ENCODE peak calls at places on chromosomes 6 and 20, in nine cellular contexts. O, Y, L, R, S, I, A, E and W are unnamed samples.

GRCh38 chr6:151142676-151143075 is 97.1 kb upstream of the AKAP12 start:
- DNase-seq in O (no peak), Y (no peak), L (no peak), R (no peak), S (no peak), I (no peak), A (no peak), E (no peak), W (no peak)

GRCh38 chr6:42021847-42022754 is 28.2 kb upstream of the TAF8 start:
- DNase-seq in O (no peak), Y (peak; percentile 37), L (no peak), R (no peak), S (no peak), I (peak; percentile 25), A (no peak), E (peak; percentile 93), W (no peak)

GRCh38 chr20:39533858-39534257 is 571.7 kb downstream of the DHX35 start:
- DNase-seq in O (no peak), Y (no peak), L (no peak), R (no peak), S (no peak), I (no peak), A (no peak), E (no peak), W (no peak)

GRCh38 chr6:25973923-25974555 is 11.4 kb downstream of the TRIM38 start:
- DNase-seq in O (no peak), Y (no peak), L (no peak), R (no peak), S (no peak), I (no peak), A (no peak), E (no peak), W (no peak)

GRCh38 chr20:48684501-48685041 is 143.2 kb downstream of the PREX1 start:
- DNase-seq in O (no peak), Y (peak; percentile 44), L (peak; percentile 18), R (no peak), S (no peak), I (no peak), A (no peak), E (no peak), W (no peak)

GRCh38 chr20:23362392-23363256 is 642 bp downstream of the GZF1 start:
- DNase-seq in O (peak; percentile 64), Y (peak; percentile 73), L (peak; percentile 38), R (no peak), S (no peak), I (peak; percentile 34), A (peak; percentile 49), E (peak; percentile 51), W (peak; percentile 56)

GRCh38 chr6:2244261-2245102 is 923 bp downstream of the GMDS start:
- DNase-seq in O (no peak), Y (no peak), L (peak; percentile 44), R (no peak), S (no peak), I (peak; percentile 9), A (no peak), E (no peak), W (no peak)

GRCh38 chr20:4041748-4042411 is 26.5 kb upstream of the RNF24 start:
- DNase-seq in O (peak; percentile 49), Y (peak; percentile 82), L (peak; percentile 38), R (peak; percentile 88), S (peak; percentile 95), I (peak; percentile 99), A (peak; percentile 32), E (no peak), W (no peak)

GRCh38 chr6:34179106-34179720 is 33.3 kb upstream of the GRM4 start:
- DNase-seq in O (no peak), Y (no peak), L (no peak), R (no peak), S (no peak), I (no peak), A (no peak), E (no peak), W (no peak)

GRCh38 chr6:19417713-19418112 is 419.5 kb upstream of the ID4 start:
- DNase-seq in O (no peak), Y (no peak), L (no peak), R (no peak), S (peak; percentile 90), I (no peak), A (no peak), E (no peak), W (no peak)

GRCh38 chr6:108762394-108762793 is 85.8 kb upstream of the ARMC2 start:
- DNase-seq in O (no peak), Y (no peak), L (no peak), R (no peak), S (no peak), I (no peak), A (no peak), E (no peak), W (no peak)

GRCh38 chr20:41169791-41170351 is 32.5 kb downstream of the PLCG1 start:
- DNase-seq in O (no peak), Y (no peak), L (peak; percentile 1), R (no peak), S (no peak), I (peak; percentile 40), A (peak; percentile 19), E (no peak), W (no peak)

GRCh38 chr6:1840491-1841121 is 230.9 kb downstream of the FOXC1 start:
- DNase-seq in O (no peak), Y (peak; percentile 58), L (no peak), R (no peak), S (no peak), I (no peak), A (peak; percentile 59), E (no peak), W (peak; percentile 75)

GRCh38 chr6:6700871-6701270 is 112.4 kb downstream of the LY86 start:
- DNase-seq in O (no peak), Y (no peak), L (no peak), R (no peak), S (no peak), I (no peak), A (no peak), E (no peak), W (no peak)
- H3K4me1 ChIP-seq in O (peaks cover 8% of the 10 kb centered on the region), Y (peaks cover 3% of the 10 kb centered on the region), L (peaks cover 19% of the 10 kb centered on the region), R (peaks cover 20% of the 10 kb centered on the region), S (peaks cover 22% of the 10 kb centered on the region), I (peaks cover 3% of the 10 kb centered on the region), A (peaks cover 12% of the 10 kb centered on the region), E (no peaks in the 10 kb centered on the region), W (peaks cover 10% of the 10 kb centered on the region)

DNA sequence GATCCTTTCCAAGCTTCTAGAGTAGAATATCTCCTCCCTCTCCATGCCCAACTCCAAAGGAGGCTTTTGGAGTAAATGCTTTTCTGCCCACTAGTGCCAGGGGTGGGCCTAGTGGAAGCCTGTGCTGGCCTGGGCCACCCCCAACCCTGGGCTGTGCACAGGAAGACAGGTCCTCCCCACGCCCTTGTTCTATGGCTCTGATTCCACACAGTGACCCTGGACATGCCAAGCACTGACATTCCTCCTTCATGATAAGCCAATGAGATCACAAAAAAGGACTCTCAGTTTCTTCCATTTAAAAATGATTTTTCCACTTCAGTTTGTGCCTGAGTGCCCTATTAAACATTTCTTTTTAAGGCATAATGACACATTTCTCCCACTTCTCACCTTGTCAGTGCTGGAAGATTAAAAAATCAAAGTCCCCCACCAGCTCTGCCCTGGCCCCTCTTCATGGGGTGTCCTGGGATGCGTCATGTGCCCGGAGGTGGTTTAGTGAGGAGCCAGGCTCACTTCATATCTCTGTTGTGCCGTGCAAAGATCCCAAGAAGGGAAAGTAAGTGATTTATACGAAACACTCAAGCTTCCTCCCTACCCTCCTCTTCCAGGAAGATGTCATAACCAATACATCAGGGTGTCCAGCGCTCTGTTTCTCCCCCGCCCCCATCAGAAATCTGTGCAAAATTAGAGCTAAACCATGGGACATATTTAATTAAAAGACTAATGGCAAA is 255.0 kb downstream of the NRN1 start:
- DNase-seq in O (no peak), Y (no peak), L (no peak), R (no peak), S (no peak), I (peak; percentile 32), A (no peak), E (no peak), W (no peak)
- H3K9me3 ChIP-seq in O (peaks cover 7% of the 10 kb centered on the region), Y (no peaks in the 10 kb centered on the region), L (no peaks in the 10 kb centered on the region), R (no peaks in the 10 kb centered on the region), S (no peaks in the 10 kb centered on the region), I (no peaks in the 10 kb centered on the region), A (peaks cover 26% of the 10 kb centered on the region), E (peaks cover 10% of the 10 kb centered on the region), W (peaks cover 8% of the 10 kb centered on the region)

GRCh38 chr20:34312544-34313217 is 9.5 kb upstream of the AHCY start:
- DNase-seq in O (peak; percentile 81), Y (peak; percentile 90), L (peak; percentile 89), R (peak; percentile 90), S (peak; percentile 81), I (peak; percentile 89), A (peak; percentile 82), E (peak; percentile 84), W (peak; percentile 81)
- H3K4me1 ChIP-seq in O (peaks cover 5% of the 10 kb centered on the region), Y (no peaks in the 10 kb centered on the region), L (no peaks in the 10 kb centered on the region), R (peaks cover 6% of the 10 kb centered on the region), S (peaks cover 71% of the 10 kb centered on the region), I (no peaks in the 10 kb centered on the region), A (peaks cover 13% of the 10 kb centered on the region), E (peaks cover 9% of the 10 kb centered on the region), W (peaks cover 23% of the 10 kb centered on the region)

GRCh38 chr6:164807125-164807524 is 502.3 kb downstream of the C6orf118 start:
- DNase-seq in O (no peak), Y (no peak), L (no peak), R (no peak), S (no peak), I (no peak), A (no peak), E (no peak), W (no peak)
- H3K9me3 ChIP-seq in O (peaks cover 9% of the 10 kb centered on the region), Y (peaks cover 2% of the 10 kb centered on the region), L (no peaks in the 10 kb centered on the region), R (no peaks in the 10 kb centered on the region), S (peaks cover 4% of the 10 kb centered on the region), I (no peaks in the 10 kb centered on the region), A (no peaks in the 10 kb centered on the region), E (no peaks in the 10 kb centered on the region), W (peaks cover 2% of the 10 kb centered on the region)